ENCODE peak calls at places on chromosome X, in seven cellular contexts. D is MM.1S; M is CD4-positive, alpha-beta T cell; G is AG04449; L is foreskin fibroblast; Q is PC-3; J is glutamatergic neuron. X is an unnamed sample.

GRCh38 chrX:42740456-42740855 is 37.5 kb downstream of the PPP1R2C start:
- DNase-seq in L (no peak), J (no peak), M (no peak), Q (no peak), D (no peak), G (no peak), X (no peak)

GRCh38 chrX:131572372-131573014 is 28.6 kb downstream of the OR13H1 start:
- DNase-seq in J (no peak), M (no peak), L (no peak), D (no peak), Q (peak), G (no peak), X (no peak)

GRCh38 chrX:136039485-136039884 is 54.2 kb downstream of the SLC9A6 start:
- DNase-seq in L (no peak), M (no peak), J (no peak), Q (no peak), G (no peak), D (no peak), X (no peak)

GRCh38 chrX:1468250-1468772 is 15.6 kb upstream of the ASMTL start:
- DNase-seq in Q (peak), M (peak), D (peak), L (peak), G (no peak), J (no peak), X (peak)

GRCh38 chrX:643911-644303 is 13.3 kb downstream of the SHOX start:
- DNase-seq in D (no peak), J (no peak), M (no peak), G (no peak), L (no peak), Q (no peak), X (no peak)

GRCh38 chrX:32778965-32779364 is 432.4 kb downstream of the DMD start:
- DNase-seq in Q (no peak), M (no peak), G (no peak), D (no peak), L (no peak), J (no peak), X (no peak)

GRCh38 chrX:25144043-25144940 is 128.5 kb upstream of the ARX start:
- DNase-seq in G (no peak), D (peak), M (peak), L (peak), J (peak), Q (peak), X (peak)

GRCh38 chrX:72308566-72309296 is 3.0 kb upstream of the CITED1 start:
- DNase-seq in Q (peak), D (peak), M (no peak), J (peak), L (peak), G (peak), X (peak)

GRCh38 chrX:153884136-153885076 is 1.6 kb downstream of the L1CAM start:
- DNase-seq in G (no peak), M (no peak), J (no peak), D (no peak), Q (peak), L (no peak), X (no peak)

GRCh38 chrX:40326186-40326965 is 228.6 kb upstream of the BCOR start:
- DNase-seq in G (no peak), J (no peak), L (no peak), M (no peak), Q (peak), D (no peak), X (no peak)

GRCh38 chrX:37765507-37765906 is 14.4 kb upstream of the CYBB start:
- DNase-seq in M (no peak), J (no peak), L (no peak), G (no peak), Q (no peak), D (no peak), X (no peak)

GRCh38 chrX:32455704-32456103 is 755.6 kb downstream of the DMD start:
- DNase-seq in M (no peak), Q (no peak), J (no peak), D (no peak), G (no peak), L (no peak), X (no peak)

GRCh38 chrX:17967888-17968287 is 106.8 kb upstream of the RAI2 start:
- DNase-seq in D (no peak), M (no peak), J (no peak), G (no peak), L (no peak), Q (no peak), X (no peak)

DNA sequence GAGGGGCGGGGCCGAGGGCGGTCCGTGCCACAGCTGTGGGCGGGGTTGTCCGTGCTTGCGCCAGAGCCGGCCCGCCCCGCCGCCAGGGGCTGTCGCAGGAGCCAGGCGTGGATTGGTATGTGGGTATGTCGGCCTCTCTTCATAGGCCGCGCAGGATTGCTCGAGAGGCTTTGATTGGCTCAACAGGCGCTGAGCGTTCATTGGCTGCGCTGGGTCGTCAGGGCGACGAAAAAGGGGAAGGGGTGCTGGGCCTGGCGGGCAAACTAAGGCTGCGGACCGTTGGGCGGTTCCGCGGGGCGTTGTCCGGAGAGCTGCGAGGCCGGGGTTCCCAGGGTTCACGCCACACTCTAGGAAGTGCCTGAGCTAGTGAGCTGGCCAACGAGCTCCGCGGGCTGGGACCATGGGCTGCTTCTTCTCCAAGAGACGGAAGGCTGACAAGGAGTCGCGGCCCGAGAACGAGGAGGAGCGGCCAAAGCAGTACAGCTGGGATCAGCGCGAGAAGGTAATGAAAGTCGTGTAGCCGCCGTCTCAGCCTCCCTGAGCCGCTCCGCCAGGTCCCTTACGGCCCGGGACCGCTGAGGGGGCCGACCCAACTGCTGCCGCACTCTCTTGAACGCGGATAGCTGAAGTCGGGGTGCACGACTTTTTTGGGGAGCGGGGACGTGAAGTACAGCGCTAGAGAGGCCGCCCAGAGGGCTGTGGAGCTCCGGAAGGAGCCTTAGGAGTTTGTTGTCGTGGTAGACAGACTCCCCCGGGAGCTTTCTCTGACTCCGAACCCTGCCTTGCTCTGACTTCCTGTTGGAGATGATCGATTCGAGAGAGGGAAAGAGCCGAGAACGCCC is at the start of gene RP2:
- DNase-seq in G (peak), M (peak), Q (peak), D (peak), J (peak), L (peak), X (peak)
- TF ChIP-seq CTCF in G (peak), M (peak), Q (no peak), D (no peak), J (no peak), L (no peak), X (no peak)

DNA sequence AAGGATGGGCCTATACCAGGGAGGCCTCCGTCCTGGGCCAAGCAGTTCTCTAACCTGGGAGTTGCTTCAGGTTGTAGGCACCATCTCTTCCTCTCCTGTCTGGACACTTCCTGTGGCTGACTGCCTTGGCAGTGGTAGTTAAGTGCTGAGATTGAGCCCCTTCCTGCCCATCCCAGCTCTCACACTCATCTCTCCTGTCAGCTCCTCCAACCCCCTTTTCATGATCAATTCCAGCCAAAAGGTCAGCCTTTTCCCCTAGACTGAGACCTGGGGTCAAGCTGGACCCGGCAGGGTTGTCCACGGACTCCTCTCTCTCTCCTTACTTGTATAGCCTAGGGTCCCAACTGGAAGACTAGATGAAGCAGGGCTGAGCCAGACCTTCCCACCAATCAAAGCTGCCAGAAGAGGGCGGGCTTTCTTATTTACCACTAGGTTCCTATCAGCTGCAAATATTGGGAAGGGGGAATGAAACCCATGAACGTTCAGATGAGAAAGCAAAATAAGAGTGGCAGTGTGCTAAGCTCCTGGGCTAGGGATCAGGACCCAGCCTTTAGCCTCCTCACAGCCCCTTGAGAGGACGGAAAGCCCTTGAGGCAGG is 34.5 kb downstream of the KDM5C start:
- DNase-seq in G (no peak), M (no peak), L (no peak), D (no peak), J (peak), Q (no peak), X (no peak)
- TF ChIP-seq CTCF in G (no peak), M (no peak), L (no peak), D (no peak), J (peak), Q (peak), X (no peak)

GRCh38 chrX:121238093-121238492 is 190.7 kb downstream of the GLUD2 start:
- DNase-seq in G (no peak), D (no peak), M (no peak), J (no peak), L (no peak), Q (no peak), X (no peak)
- TF ChIP-seq CTCF in G (no peak), D (no peak), M (no peak), J (no peak), L (no peak), Q (no peak), X (no peak)

DNA sequence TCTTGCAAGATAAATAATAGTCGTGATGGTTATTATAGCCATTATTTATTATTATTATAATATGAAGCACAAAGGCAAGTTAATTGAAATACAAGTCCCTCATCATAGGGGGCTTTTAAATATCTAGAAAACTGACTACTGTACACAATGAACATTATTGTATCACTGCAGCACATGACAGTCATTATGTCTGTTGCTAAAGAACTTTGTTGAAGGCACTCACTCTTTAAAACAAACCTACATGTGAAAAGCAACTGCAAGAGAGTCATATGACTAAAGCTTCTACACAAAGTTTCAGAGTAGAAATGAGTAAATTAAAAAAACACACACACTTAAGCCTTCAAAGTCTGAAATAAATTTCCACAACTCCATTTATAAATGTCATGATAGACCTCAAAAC is 23.3 kb upstream of the DCAF12L1 start:
- DNase-seq in J (no peak), Q (no peak), L (no peak), M (no peak), D (no peak), G (no peak), X (no peak)
- TF ChIP-seq CTCF in J (no peak), Q (no peak), L (no peak), M (no peak), D (no peak), G (no peak), X (no peak)

DNA sequence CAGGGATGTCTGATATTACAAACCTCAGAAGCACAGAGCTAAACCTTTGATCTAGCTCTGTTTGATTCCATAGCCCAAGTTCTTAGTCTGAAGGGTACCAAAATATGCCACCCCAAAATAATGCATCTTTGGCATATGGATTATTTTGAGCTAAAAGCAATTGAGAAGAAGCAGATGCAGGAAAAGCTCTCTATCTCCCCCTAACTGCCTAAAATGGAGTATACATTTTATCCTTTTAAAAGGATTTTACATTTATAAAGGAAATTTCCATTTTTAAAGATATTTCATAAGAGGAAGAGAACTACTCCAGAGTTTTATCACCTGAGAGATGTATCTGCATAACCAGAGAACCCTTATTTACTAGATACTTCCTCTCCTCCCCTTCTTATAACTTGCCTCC is 158.7 kb downstream of the ZNF674 start:
- DNase-seq in Q (peak), G (no peak), J (no peak), L (no peak), M (no peak), D (no peak), X (no peak)
- TF ChIP-seq CTCF in Q (peak), G (no peak), J (no peak), L (peak), M (peak), D (peak), X (peak)

GRCh38 chrX:147832707-147833348 is 78.9 kb upstream of the FMR1 start:
- DNase-seq in G (no peak), D (no peak), L (no peak), J (no peak), M (no peak), Q (no peak), X (no peak)

DNA sequence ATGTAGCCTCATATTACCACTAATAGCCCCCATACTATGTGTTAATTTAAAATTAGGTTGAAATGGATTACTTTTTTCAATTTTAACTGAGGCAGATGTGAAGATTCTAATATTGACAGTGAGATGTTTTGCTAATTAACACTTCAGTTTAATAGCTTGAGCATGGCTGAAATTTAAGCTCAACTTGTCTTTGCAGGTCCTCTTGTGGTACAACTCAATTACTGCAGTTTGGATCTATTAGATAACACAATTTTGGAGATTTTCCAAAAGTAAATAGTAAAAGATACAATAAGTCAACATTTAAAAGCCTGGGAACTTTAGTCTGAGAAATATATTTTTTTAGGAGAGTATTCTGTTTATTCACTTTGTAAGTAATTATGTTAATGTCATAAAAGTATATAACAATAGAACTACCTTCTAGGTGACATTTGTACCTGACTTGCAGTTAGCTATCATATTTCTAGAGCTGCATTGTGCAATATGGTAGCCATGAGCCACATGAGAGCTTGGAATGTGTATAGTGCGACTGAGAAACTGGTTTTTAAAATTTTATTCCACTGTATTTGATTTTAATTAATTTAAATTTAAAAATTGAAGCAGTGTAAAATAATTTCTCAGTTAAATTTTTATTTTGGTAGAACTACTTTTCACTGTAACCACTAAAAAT is 73.1 kb upstream of the FMR1 start:
- DNase-seq in Q (no peak), J (no peak), G (no peak), D (no peak), L (no peak), M (no peak), X (no peak)
- TF ChIP-seq CTCF in Q (peak), J (peak), G (no peak), D (peak), L (no peak), M (peak), X (peak)

X was measured in activated CD8-positive, alpha-beta T cell treated with anti-CD3 and anti-CD28 coated beads for 36 hours.